ENCODE peak calls at places on chromosomes 6 and 20, in ten cellular contexts. X, Q, J, V, N, M, I, B, P and U are unnamed samples.

GRCh38 chr20:51966296-51966971 is 164.1 kb upstream of the SALL4 start:
- DNase-seq in N (no peak), Q (peak; percentile 80), J (no peak), V (peak; percentile 83), X (peak; percentile 55), P (peak; percentile 80), I (peak; percentile 84), B (no peak), M (peak; percentile 12), U (no peak)

GRCh38 chr6:2857580-2858337 is 16.1 kb upstream of the SERPINB1 start:
- DNase-seq in X (peak; percentile 84), N (peak; percentile 72), I (peak; percentile 96), J (peak; percentile 74), Q (peak; percentile 95), B (peak; percentile 54), P (peak; percentile 75), V (no peak), M (peak; percentile 81), U (peak; percentile 69)

GRCh38 chr20:34271961-34272360 is 30.7 kb downstream of the ASIP start:
- DNase-seq in P (peak; percentile 98), N (no peak), X (peak; percentile 93), I (peak; percentile 88), J (no peak), Q (peak; percentile 91), M (no peak), B (no peak), V (no peak), U (no peak)

GRCh38 chr6:157760137-157760536 is 62.9 kb upstream of the SNX9 start:
- DNase-seq in N (no peak), X (no peak), Q (no peak), P (no peak), J (no peak), B (no peak), I (no peak), V (no peak), M (no peak), U (no peak)

GRCh38 chr20:401682-402495 is 6.2 kb upstream of the RBCK1 start:
- DNase-seq in Q (peak; percentile 53), X (peak; percentile 48), B (no peak), I (peak; percentile 51), J (no peak), P (peak; percentile 86), V (no peak), M (peak; percentile 38), N (no peak), U (peak; percentile 67)

GRCh38 chr6:113924199-113924791 is 46.7 kb downstream of the HDAC2 start:
- DNase-seq in B (no peak), M (no peak), J (no peak), V (no peak), Q (no peak), P (peak; percentile 57), N (no peak), X (no peak), I (no peak), U (no peak)

GRCh38 chr20:35040646-35041045 is 52.0 kb downstream of the TRPC4AP start:
- DNase-seq in P (no peak), B (no peak), N (no peak), V (no peak), I (no peak), X (no peak), Q (no peak), M (no peak), J (no peak), U (no peak)

GRCh38 chr6:134517145-134517658 is 199.3 kb upstream of the SGK1 start:
- DNase-seq in B (peak; percentile 83), X (peak; percentile 86), Q (peak; percentile 96), M (no peak), P (peak; percentile 91), J (peak; percentile 79), V (peak; percentile 50), I (peak; percentile 96), N (peak; percentile 67), U (no peak)

GRCh38 chr6:108884211-108885059 is 36.2 kb downstream of the ARMC2 start:
- DNase-seq in I (no peak), N (no peak), Q (no peak), M (no peak), P (no peak), V (no peak), B (no peak), J (no peak), X (no peak), U (no peak)

GRCh38 chr20:18504479-18505060 is 3.2 kb upstream of the SEC23B start:
- DNase-seq in J (no peak), V (no peak), I (peak; percentile 76), N (peak; percentile 32), B (peak; percentile 36), M (no peak), Q (peak; percentile 68), P (peak; percentile 52), X (peak; percentile 13), U (no peak)

GRCh38 chr6:55016261-55016660 is 158.1 kb upstream of the HCRTR2 start:
- DNase-seq in P (no peak), Q (no peak), M (no peak), B (no peak), V (no peak), I (no peak), X (no peak), N (no peak), J (no peak), U (no peak)

GRCh38 chr20:51624157-51624731 is 81.7 kb upstream of the NFATC2 start:
- DNase-seq in Q (peak; percentile 70), X (peak; percentile 57), B (peak; percentile 39), V (peak; percentile 92), I (peak; percentile 76), M (peak; percentile 59), J (no peak), N (no peak), P (peak; percentile 48), U (peak; percentile 40)

GRCh38 chr6:142802124-142802523 is 142.9 kb downstream of the HIVEP2 start:
- DNase-seq in I (peak; percentile 93), Q (peak; percentile 96), J (no peak), N (no peak), M (no peak), V (no peak), B (no peak), P (peak; percentile 95), X (peak; percentile 99), U (no peak)

GRCh38 chr6:110476046-110476849 is at the start of gene SLC22A16:
- DNase-seq in X (no peak), N (peak; percentile 24), Q (no peak), M (no peak), P (peak; percentile 10), I (peak; percentile 29), V (no peak), B (no peak), J (peak; percentile 53), U (no peak)
- H3K4me3 ChIP-seq in X (no peak within 1 kb of the TSS), N (peak within 1 kb of the TSS; percentile 5), Q (peak within 1 kb of the TSS; percentile 40), M (no peak within 1 kb of the TSS), P (peak within 1 kb of the TSS; percentile 54), I (no peak within 1 kb of the TSS), V (no peak within 1 kb of the TSS), B (peak within 1 kb of the TSS; percentile 59), J (peak within 1 kb of the TSS; percentile 35), U (peak within 1 kb of the TSS; percentile 16)

GRCh38 chr6:118318648-118319047 is 229.4 kb upstream of the PLN start:
- DNase-seq in I (no peak), V (no peak), Q (no peak), N (no peak), M (no peak), X (no peak), B (no peak), P (no peak), J (no peak), U (no peak)

GRCh38 chr6:118316796-118317384 is 231.2 kb upstream of the PLN start:
- DNase-seq in P (no peak), B (no peak), I (no peak), N (no peak), V (no peak), J (no peak), X (no peak), Q (no peak), M (no peak), U (no peak)

GRCh38 chr6:118319890-118320289 is 228.2 kb upstream of the PLN start:
- DNase-seq in J (no peak), B (no peak), I (no peak), N (no peak), P (no peak), M (no peak), V (peak; percentile 49), Q (no peak), X (no peak), U (no peak)

GRCh38 chr6:118320652-118321051 is 227.4 kb upstream of the PLN start:
- DNase-seq in N (no peak), X (no peak), V (no peak), P (peak; percentile 6), M (no peak), Q (peak; percentile 11), I (peak; percentile 8), J (no peak), B (no peak), U (no peak)

GRCh38 chr6:118317581-118318563 is 230.2 kb upstream of the PLN start:
- DNase-seq in Q (peak; percentile 19), V (no peak), X (peak; percentile 19), N (no peak), B (no peak), P (no peak), M (no peak), I (peak; percentile 13), J (no peak), U (no peak)
- H3K4me3 ChIP-seq in Q (no peak overlapping the region), V (no peak overlapping the region), X (no peak overlapping the region), N (no peak overlapping the region), B (peak overlapping the region; percentile 15), P (no peak overlapping the region), M (no peak overlapping the region), I (no peak overlapping the region), J (no peak overlapping the region), U (no peak overlapping the region)

GRCh38 chr6:30781362-30781696 is 37.0 kb upstream of the IER3 start:
- DNase-seq in V (no peak), P (no peak), X (no peak), J (peak; percentile 76), I (no peak), B (no peak), N (peak; percentile 53), Q (no peak), M (no peak), U (no peak)
- H3K4me3 ChIP-seq in V (no peak overlapping the region), P (peak overlapping the region; percentile 3), X (no peak overlapping the region), J (no peak overlapping the region), I (no peak overlapping the region), B (peak overlapping the region; percentile 43), N (no peak overlapping the region), Q (no peak overlapping the region), M (no peak overlapping the region), U (no peak overlapping the region)

DNA sequence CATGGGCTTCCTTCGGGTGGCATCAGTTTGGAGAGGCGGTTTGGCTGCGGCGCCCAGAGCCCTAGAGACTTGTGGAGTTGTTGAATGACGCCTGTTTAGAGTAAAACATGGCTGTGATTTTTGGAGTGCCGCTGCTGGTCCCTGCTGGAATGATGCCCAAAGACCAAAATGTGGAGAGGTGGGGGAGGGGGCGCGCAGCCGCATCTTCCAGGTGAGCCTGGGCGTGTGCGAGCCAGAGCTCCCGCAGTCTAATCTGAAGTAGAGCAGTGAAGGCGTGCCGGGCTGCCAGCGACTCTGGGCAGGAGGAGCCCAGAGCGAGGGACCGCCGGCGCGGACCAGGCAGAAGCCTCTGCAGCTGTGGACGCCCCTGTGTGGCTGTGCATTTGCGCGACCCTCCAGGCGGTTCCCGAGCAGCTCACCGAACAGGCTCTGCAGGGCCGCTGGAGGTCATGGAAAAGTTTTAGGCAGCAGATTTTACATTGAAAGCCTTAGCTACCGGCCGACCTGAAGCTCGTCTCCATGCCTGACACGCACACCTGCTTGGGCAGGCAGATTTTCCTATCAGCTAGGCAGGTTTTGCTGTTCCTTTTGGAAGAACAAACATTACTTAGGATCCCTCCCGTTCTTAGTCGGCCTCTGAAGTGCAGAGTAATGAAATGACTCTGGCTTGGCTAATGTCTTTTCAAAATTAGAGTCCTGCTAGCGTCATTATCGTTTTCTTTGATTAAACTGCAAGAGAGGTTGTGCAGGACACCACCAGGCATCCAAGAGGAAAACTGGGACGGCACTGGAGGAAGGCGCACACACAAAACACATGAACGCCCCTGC is 298.2 kb downstream of the PHACTR1 start:
- DNase-seq in X (no peak), I (no peak), P (no peak), J (no peak), N (no peak), V (peak; percentile 70), M (no peak), B (peak; percentile 34), Q (no peak), U (no peak)
- H3K4me3 ChIP-seq in X (no peak overlapping the region), I (peak overlapping the region; percentile 73), P (no peak overlapping the region), J (peak overlapping the region; percentile 96), N (no peak overlapping the region), V (peak overlapping the region; percentile 59), M (no peak overlapping the region), B (peak overlapping the region; percentile 83), Q (peak overlapping the region; percentile 52), U (no peak overlapping the region)